ENCODE peak calls at places on chromosomes 7 and 10, in six cellular contexts. H, Q, U, Y, B and E are unnamed samples. For H3K4me1, the result is how much of the 10 kb centered on the place peaks cover.

GRCh38 chr10:97788552-97789442 is 17.0 kb upstream of the SFRP5 start:
- DNase-seq in Y (no peak), Q (no peak), H (no peak), U (no peak), B (peak), E (no peak)

GRCh38 chr10:69335063-69335587 is 56.8 kb downstream of the HK1 start:
- DNase-seq in Q (no peak), U (no peak), B (no peak), H (no peak), Y (no peak), E (no peak)

GRCh38 chr7:157840913-157841756 is 504.3 kb downstream of the DNAJB6 start:
- DNase-seq in U (no peak), Q (no peak), Y (no peak), B (no peak), H (no peak), E (no peak)

GRCh38 chr10:96441126-96441905 is 72.4 kb downstream of the TLL2 start:
- DNase-seq in Q (no peak), U (no peak), H (no peak), B (no peak), Y (no peak), E (no peak)

GRCh38 chr7:20307901-20308300 is 22.8 kb upstream of the ITGB8 start:
- DNase-seq in U (no peak), H (no peak), Q (no peak), B (no peak), Y (no peak), E (peak)

GRCh38 chr7:103605640-103606039 is 159.6 kb upstream of the SLC26A5 start:
- DNase-seq in B (no peak), U (peak), H (no peak), Y (no peak), Q (no peak), E (no peak)

GRCh38 chr7:2261611-2262010 is 19.6 kb downstream of the NUDT1 start:
- DNase-seq in U (no peak), H (no peak), B (no peak), Q (no peak), Y (no peak), E (no peak)

GRCh38 chr7:41977165-41977651 is 259.8 kb downstream of the GLI3 start:
- DNase-seq in U (peak), Y (no peak), B (no peak), H (no peak), Q (no peak), E (peak)

GRCh38 chr7:142883571-142884284 is 1.8 kb downstream of the TRPV6 start:
- DNase-seq in Q (no peak), B (no peak), H (no peak), U (no peak), Y (no peak), E (no peak)

GRCh38 chr7:10707519-10707918 is 266.2 kb upstream of the PHF14 start:
- DNase-seq in U (no peak), Y (no peak), H (no peak), Q (no peak), B (no peak), E (no peak)

GRCh38 chr10:116138897-116139296 is 134.1 kb downstream of the GFRA1 start:
- DNase-seq in B (no peak), Y (no peak), H (no peak), U (no peak), Q (no peak), E (no peak)

GRCh38 chr7:49774459-49775064 is 1.1 kb downstream of the VWC2 start:
- DNase-seq in Y (no peak), H (no peak), U (no peak), Q (no peak), B (peak), E (peak)

GRCh38 chr7:154640266-154640865 is 362.6 kb downstream of the PAXIP1 start:
- DNase-seq in B (no peak), Q (no peak), Y (no peak), H (no peak), U (no peak), E (no peak)

GRCh38 chr7:69871213-69871885 is 273.1 kb downstream of the AUTS2 start:
- DNase-seq in B (no peak), Q (no peak), Y (no peak), U (peak), H (no peak), E (no peak)

GRCh38 chr10:133109736-133110532 is 22.2 kb downstream of the ADGRA1 start:
- DNase-seq in H (no peak), Y (no peak), U (peak), B (no peak), Q (no peak), E (no peak)

GRCh38 chr7:2663121-2663886 is 24.7 kb upstream of the AMZ1 start:
- DNase-seq in U (no peak), Q (no peak), H (no peak), B (no peak), Y (no peak), E (no peak)

GRCh38 chr7:99473315-99473596 is 566 bp downstream of the ZNF789 start:
- DNase-seq in B (peak), U (peak), Q (no peak), H (peak), Y (no peak), E (peak)

GRCh38 chr7:5679741-5680473 is 101.6 kb downstream of the RNF216 start:
- DNase-seq in B (no peak), H (no peak), Y (no peak), Q (no peak), U (no peak), E (no peak)

GRCh38 chr7:46210467-46210866 is 289.4 kb upstream of the IGFBP3 start:
- DNase-seq in Q (no peak), U (no peak), H (no peak), B (no peak), Y (no peak), E (no peak)

GRCh38 chr10:58486821-58487220 is 25.9 kb upstream of the BICC1 start:
- DNase-seq in Y (no peak), U (no peak), Q (no peak), B (no peak), H (no peak), E (no peak)

GRCh38 chr7:20095441-20095840 is 121.7 kb downstream of the MACC1 start:
- DNase-seq in Y (no peak), U (no peak), Q (no peak), H (no peak), B (no peak), E (no peak)

DNA sequence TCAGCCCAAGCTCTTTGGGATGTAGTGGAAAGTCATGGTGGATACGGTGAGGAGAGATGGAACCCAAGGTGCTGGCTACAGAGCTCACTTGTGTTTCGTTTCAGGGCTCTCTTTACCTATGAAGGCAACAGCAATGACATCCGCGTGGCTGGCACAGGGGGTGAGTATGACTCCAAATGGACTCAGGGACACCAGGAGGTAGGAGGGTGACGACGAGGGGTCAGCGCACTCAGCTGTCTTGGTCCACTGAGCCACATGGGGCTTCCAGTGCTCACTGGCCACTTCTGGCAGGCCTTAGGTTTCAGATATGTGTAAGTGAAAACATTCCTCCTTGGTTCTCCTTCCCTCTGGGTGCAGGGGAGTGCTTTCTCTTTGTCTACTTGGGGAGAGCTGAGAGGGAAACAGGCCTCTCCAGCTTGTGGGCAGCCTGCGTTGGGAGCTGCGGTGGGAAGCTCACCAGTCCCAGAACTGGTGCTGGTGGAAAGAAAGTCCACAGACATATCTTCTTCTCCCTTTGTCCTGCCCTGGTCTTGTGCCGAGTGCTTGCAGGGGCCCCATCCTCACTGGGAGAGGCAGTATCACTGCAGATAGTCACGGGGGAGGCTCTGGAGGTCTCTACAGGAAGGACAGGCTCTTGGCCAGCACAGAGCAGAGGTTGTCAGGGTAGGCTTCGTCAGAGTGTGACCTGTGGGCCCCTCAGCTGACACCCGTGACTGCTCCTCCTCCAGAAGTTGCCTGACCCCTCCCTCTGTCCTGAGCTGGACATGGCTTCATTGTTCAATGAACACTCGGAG is 5.8 kb downstream of the DBNL start:
- DNase-seq in Y (no peak), Q (no peak), B (no peak), U (no peak), H (no peak), E (no peak)
- H3K4me1 ChIP-seq in Y (half or more), Q (under half), B (under half), U (under half), H (under half), E (under half)

GRCh38 chr10:24206334-24206733 is 2.6 kb upstream of the KIAA1217 start:
- DNase-seq in Q (no peak), B (no peak), Y (no peak), U (no peak), H (no peak), E (no peak)

GRCh38 chr10:24207781-24208611 is 942 bp upstream of the KIAA1217 start:
- DNase-seq in U (peak), H (no peak), B (peak), Q (no peak), Y (no peak), E (no peak)

GRCh38 chr10:24206926-24207701 is 1.8 kb upstream of the KIAA1217 start:
- DNase-seq in Y (no peak), Q (no peak), H (no peak), U (no peak), B (peak), E (no peak)

GRCh38 chr10:24208661-24209420 is at the start of gene KIAA1217:
- DNase-seq in Y (no peak), U (peak), H (no peak), Q (no peak), B (peak), E (peak)

GRCh38 chr10:24205846-24206245 is 3.1 kb upstream of the KIAA1217 start:
- DNase-seq in Q (no peak), H (no peak), B (no peak), Y (no peak), U (no peak), E (no peak)
- H3K4me1 ChIP-seq in Q (under half), H (under half), B (under half), Y (under half), U (under half), E (under half)

GRCh38 chr7:105805619-105806018 is 70.8 kb downstream of the ATXN7L1 start:
- DNase-seq in Y (no peak), B (no peak), Q (no peak), U (no peak), H (no peak), E (peak)
- H3K4me1 ChIP-seq in Y (under half), B (under half), Q (under half), U (under half), H (under half), E (under half)

DNA sequence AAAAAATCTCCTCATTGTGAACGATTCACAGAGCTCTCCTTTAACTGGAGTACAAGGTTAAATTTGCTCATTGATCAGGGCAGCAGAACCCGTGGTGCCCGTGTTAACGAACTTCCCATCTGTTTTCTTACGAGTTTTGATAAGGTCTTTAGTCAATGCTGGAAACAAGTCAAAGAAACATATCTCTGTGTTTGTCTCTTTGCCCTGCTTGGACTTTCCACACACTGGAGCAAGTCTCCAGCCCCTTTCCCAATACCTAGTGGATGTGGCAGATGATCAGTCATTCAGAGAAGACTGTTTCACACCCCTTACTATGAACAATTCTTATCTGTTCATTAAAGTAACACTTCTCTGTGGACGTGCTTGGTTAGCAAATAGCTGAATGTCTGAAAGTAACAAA is 121.3 kb downstream of the ARID5B start:
- DNase-seq in Y (no peak), U (no peak), B (no peak), Q (no peak), H (no peak), E (no peak)
- H3K4me1 ChIP-seq in Y (under half), U (half or more), B (under half), Q (half or more), H (half or more), E (under half)

GRCh38 chr7:7907306-7907705 is 61.3 kb upstream of the GLCCI1 start:
- DNase-seq in Q (no peak), H (no peak), B (no peak), Y (no peak), U (no peak), E (no peak)
- H3K4me1 ChIP-seq in Q (under half), H (under half), B (under half), Y (under half), U (under half), E (under half)

GRCh38 chr10:86966008-86966654 is 2.2 kb upstream of the ADIRF start:
- DNase-seq in H (peak), Y (no peak), U (no peak), Q (no peak), B (no peak), E (no peak)
- H3K4me1 ChIP-seq in H (half or more), Y (under half), U (under half), Q (under half), B (under half), E (under half)